ENCODE peak calls at places on chromosomes 4 and X, in ten cellular contexts. B is non-pigmented ciliary epithelial cell; U is CD8-positive, alpha-beta T cell; R is AML-193; O is fibroblast of pulmonary artery; X is fibroblast of the conjunctiva; E is mucosa of descending colon; T is ELR; K is activated naive CD4-positive, alpha-beta T cell treated with anti-CD3 and anti-CD28 coated beads for 36 hours; W is PC-9. S is an unnamed sample.
A peak's percentile ranks its signal among the peaks of the same experiment; 100 is the strongest.

GRCh38 chrX:151488677-151489076 is 74.8 kb upstream of the PASD1 start:
- DNase-seq in B (no peak), R (peak; percentile 51), U (no peak), E (no peak), K (peak; percentile 32), X (no peak), O (no peak), T (peak; percentile 3), W (peak; percentile 4), S (no peak)

GRCh38 chr4:136306361-136306760 is 1225.9 kb downstream of the PCDH18 start:
- DNase-seq in O (no peak), W (no peak), T (no peak), R (no peak), X (no peak), E (no peak), B (no peak), U (no peak), K (no peak), S (no peak)

GRCh38 chr4:19686456-19686855 is 565.2 kb upstream of the SLIT2 start:
- DNase-seq in K (no peak), O (no peak), T (no peak), R (no peak), U (no peak), B (no peak), X (no peak), E (no peak), W (no peak), S (no peak)

GRCh38 chrX:81261576-81261975 is 59.7 kb downstream of the SH3BGRL start:
- DNase-seq in K (no peak), W (peak; percentile 9), B (peak; percentile 43), O (peak; percentile 72), X (no peak), U (no peak), R (no peak), E (no peak), T (peak; percentile 45), S (no peak)

GRCh38 chrX:19593684-19594083 is 78.4 kb upstream of the MAP3K15 start:
- DNase-seq in E (no peak), W (peak; percentile 11), K (peak; percentile 25), X (peak; percentile 27), R (peak; percentile 14), U (no peak), O (peak; percentile 68), T (peak; percentile 61), B (no peak), S (peak; percentile 1)

GRCh38 chrX:64152857-64153256 is 52.7 kb downstream of the AMER1 start:
- DNase-seq in K (no peak), E (no peak), B (no peak), R (no peak), X (no peak), O (no peak), U (no peak), T (no peak), W (no peak), S (no peak)

GRCh38 chr4:74671074-74671698 is 123.1 kb downstream of the BTC start:
- DNase-seq in K (peak; percentile 77), W (peak; percentile 61), T (peak; percentile 85), U (peak; percentile 29), O (peak; percentile 91), E (no peak), B (peak; percentile 37), R (peak; percentile 66), X (peak; percentile 74), S (peak; percentile 44)

GRCh38 chr4:32161382-32161781 is 1441.2 kb downstream of the PCDH7 start:
- DNase-seq in T (peak; percentile 42), K (no peak), B (no peak), E (no peak), X (no peak), R (peak; percentile 67), O (peak; percentile 77), W (no peak), U (no peak), S (peak; percentile 17)

GRCh38 chr4:88341227-88342192 is 37.1 kb upstream of the HERC6 start:
- DNase-seq in E (no peak), B (peak; percentile 90), X (peak; percentile 89), U (no peak), T (peak; percentile 91), R (no peak), K (no peak), W (no peak), O (peak; percentile 89), S (peak; percentile 27)

GRCh38 chr4:4326136-4326535 is 36.1 kb downstream of the ZBTB49 start:
- DNase-seq in R (no peak), X (no peak), T (no peak), W (no peak), B (no peak), E (no peak), K (no peak), O (no peak), U (no peak), S (no peak)

GRCh38 chrX:54157561-54157960 is 25.5 kb downstream of the FAM120C start:
- DNase-seq in B (no peak), U (no peak), E (no peak), X (no peak), T (no peak), O (no peak), R (no peak), W (no peak), K (no peak), S (no peak)

GRCh38 chrX:86237482-86237881 is 89.2 kb downstream of the DACH2 start:
- DNase-seq in B (no peak), U (no peak), R (no peak), W (no peak), X (no peak), K (no peak), O (no peak), T (no peak), E (peak; percentile 36), S (no peak)

GRCh38 chrX:132875705-132876508 is 82.5 kb downstream of the HS6ST2 start:
- DNase-seq in R (no peak), W (no peak), U (no peak), B (no peak), X (no peak), T (no peak), E (no peak), O (no peak), K (no peak), S (no peak)

S was measured in amniotic stem cell.